ENCODE peak calls at places on chromosome 9, in five cellular contexts. S, V, T, L and O are unnamed samples.

GRCh38 chr9:21830589-21830988 is 28.2 kb downstream of the MTAP start:
- DNase-seq in S (no peak), V (peak), T (no peak), L (no peak), O (peak)

GRCh38 chr9:75878461-75878860 is 12.0 kb upstream of the PCSK5 start:
- DNase-seq in S (no peak), V (no peak), T (no peak), L (no peak), O (no peak)

GRCh38 chr9:108536836-108537601 is 318.8 kb downstream of the ACTL7B start:
- DNase-seq in S (no peak), V (no peak), T (no peak), L (no peak), O (peak)

GRCh38 chr9:27353405-27354229 is 56.7 kb upstream of the EQTN start:
- DNase-seq in S (peak), V (peak), T (no peak), L (no peak), O (no peak)

GRCh38 chr9:114929166-114929565 is 1.2 kb downstream of the TNFSF8 start:
- DNase-seq in S (no peak), V (no peak), T (peak), L (no peak), O (no peak)

GRCh38 chr9:127776195-127776918 is 2.1 kb downstream of the SH2D3C start:
- DNase-seq in S (peak), V (no peak), T (peak), L (no peak), O (no peak)

GRCh38 chr9:87699835-87700234 is 26.1 kb upstream of the CTSL start:
- DNase-seq in S (no peak), V (peak), T (no peak), L (no peak), O (peak)

GRCh38 chr9:19999491-20000057 is 210.7 kb upstream of the SLC24A2 start:
- DNase-seq in S (no peak), V (peak), T (no peak), L (no peak), O (peak)

GRCh38 chr9:136002886-136003285 is 41.7 kb upstream of the UBAC1 start:
- DNase-seq in S (peak), V (peak), T (no peak), L (no peak), O (no peak)

GRCh38 chr9:4927043-4927471 is 58.0 kb upstream of the JAK2 start:
- DNase-seq in S (peak), V (peak), T (no peak), L (no peak), O (no peak)

GRCh38 chr9:108978121-108978694 is 35.1 kb downstream of the CTNNAL1 start:
- DNase-seq in S (no peak), V (no peak), T (no peak), L (no peak), O (no peak)

GRCh38 chr9:84751921-84752320 is 82.4 kb downstream of the NTRK2 start:
- DNase-seq in S (no peak), V (no peak), T (no peak), L (no peak), O (no peak)

GRCh38 chr9:110015759-110016158 is 192.2 kb downstream of the C9orf152 start:
- DNase-seq in S (no peak), V (peak), T (no peak), L (no peak), O (peak)

GRCh38 chr9:135116892-135117680 is 29.6 kb downstream of the OLFM1 start:
- DNase-seq in S (no peak), V (no peak), T (no peak), L (no peak), O (no peak)

GRCh38 chr9:110950041-110950645 is 88.1 kb downstream of the LPAR1 start:
- DNase-seq in S (no peak), V (peak), T (no peak), L (no peak), O (peak)

GRCh38 chr9:25350011-25350410 is 328.2 kb downstream of the TUSC1 start:
- DNase-seq in S (no peak), V (peak), T (peak), L (no peak), O (peak)

GRCh38 chr9:438066-438465 is 223.4 kb downstream of the DOCK8 start:
- DNase-seq in S (no peak), V (peak), T (no peak), L (no peak), O (no peak)

GRCh38 chr9:31996331-31996730 is 388.1 kb upstream of the ACO1 start:
- DNase-seq in S (peak), V (no peak), T (no peak), L (no peak), O (peak)

GRCh38 chr9:106613250-106613737 is 249.7 kb upstream of the ZNF462 start:
- DNase-seq in S (no peak), V (no peak), T (no peak), L (peak), O (no peak)

GRCh38 chr9:127919253-127919815 is 2.5 kb upstream of the ST6GALNAC4 start:
- DNase-seq in S (no peak), V (peak), T (no peak), L (peak), O (peak)

GRCh38 chr9:86577420-86578333 is 223.5 kb upstream of the TUT7 start:
- DNase-seq in S (peak), V (no peak), T (no peak), L (no peak), O (no peak)

GRCh38 chr9:89873801-89874200 is 269.0 kb downstream of the GADD45G start:
- DNase-seq in S (no peak), V (no peak), T (no peak), L (no peak), O (no peak)

GRCh38 chr9:27117489-27118135 is 8.6 kb downstream of the TEK start:
- DNase-seq in S (no peak), V (peak), T (no peak), L (peak), O (peak)

GRCh38 chr9:36328798-36329411 is 70.7 kb upstream of the GNE start:
- DNase-seq in S (peak), V (peak), T (peak), L (peak), O (peak)

GRCh38 chr9:38395653-38396370 is 3.3 kb downstream of the ALDH1B1 start:
- DNase-seq in S (no peak), V (no peak), T (no peak), L (no peak), O (no peak)

GRCh38 chr9:22040760-22041159 is 31.7 kb upstream of the CDKN2B start:
- DNase-seq in S (no peak), V (peak), T (no peak), L (no peak), O (peak)

GRCh38 chr9:4933177-4933576 is 51.9 kb upstream of the JAK2 start:
- DNase-seq in S (no peak), V (peak), T (no peak), L (no peak), O (peak)

GRCh38 chr9:113345165-113345564 is 4.2 kb upstream of the BSPRY start:
- DNase-seq in S (no peak), V (no peak), T (no peak), L (no peak), O (no peak)

GRCh38 chr9:89664010-89664409 is 59.2 kb downstream of the GADD45G start:
- DNase-seq in S (no peak), V (no peak), T (no peak), L (no peak), O (no peak)

GRCh38 chr9:76893395-76893932 is 12.4 kb downstream of the PRUNE2 start:
- DNase-seq in S (no peak), V (peak), T (no peak), L (no peak), O (no peak)

GRCh38 chr9:109459423-109459822 is 38.7 kb downstream of the PTPN3 start:
- DNase-seq in S (no peak), V (no peak), T (no peak), L (no peak), O (no peak)

GRCh38 chr9:123742009-123742767 is 187.7 kb downstream of the DENND1A start:
- DNase-seq in S (peak), V (no peak), T (no peak), L (no peak), O (no peak)

GRCh38 chr9:99809586-99810357 is 11.9 kb upstream of the NR4A3 start:
- DNase-seq in S (no peak), V (peak), T (no peak), L (no peak), O (peak)

GRCh38 chr9:89633920-89634319 is 29.1 kb downstream of the GADD45G start:
- DNase-seq in S (no peak), V (no peak), T (no peak), L (no peak), O (no peak)

GRCh38 chr9:135971892-135972291 is 10.7 kb upstream of the UBAC1 start:
- DNase-seq in S (peak), V (no peak), T (peak), L (peak), O (peak)

GRCh38 chr9:112051812-112052211 is 123.3 kb downstream of the SUSD1 start:
- DNase-seq in S (no peak), V (peak), T (no peak), L (no peak), O (no peak)

GRCh38 chr9:108639736-108640135 is 216.1 kb downstream of the ACTL7B start:
- DNase-seq in S (no peak), V (peak), T (no peak), L (no peak), O (no peak)

GRCh38 chr9:95874303-95874988 is 1.0 kb upstream of the ERCC6L2 start:
- DNase-seq in S (peak), V (peak), T (no peak), L (no peak), O (peak)

GRCh38 chr9:21434202-21435014 is 5.8 kb upstream of the IFNA1 start:
- DNase-seq in S (peak), V (peak), T (peak), L (peak), O (peak)

GRCh38 chr9:124949387-124949786 is 8.5 kb upstream of the GOLGA1 start:
- DNase-seq in S (no peak), V (no peak), T (no peak), L (no peak), O (no peak)

GRCh38 chr9:130147215-130147614 is 25.0 kb upstream of the NCS1 start:
- DNase-seq in S (no peak), V (no peak), T (no peak), L (no peak), O (no peak)

GRCh38 chr9:130147910-130148309 is 24.3 kb upstream of the NCS1 start:
- DNase-seq in S (no peak), V (no peak), T (no peak), L (no peak), O (no peak)

GRCh38 chr9:130149031-130149430 is 23.2 kb upstream of the NCS1 start:
- DNase-seq in S (no peak), V (no peak), T (no peak), L (no peak), O (no peak)

GRCh38 chr9:130149654-130150286 is 22.4 kb upstream of the NCS1 start:
- DNase-seq in S (no peak), V (no peak), T (no peak), L (no peak), O (no peak)

DNA sequence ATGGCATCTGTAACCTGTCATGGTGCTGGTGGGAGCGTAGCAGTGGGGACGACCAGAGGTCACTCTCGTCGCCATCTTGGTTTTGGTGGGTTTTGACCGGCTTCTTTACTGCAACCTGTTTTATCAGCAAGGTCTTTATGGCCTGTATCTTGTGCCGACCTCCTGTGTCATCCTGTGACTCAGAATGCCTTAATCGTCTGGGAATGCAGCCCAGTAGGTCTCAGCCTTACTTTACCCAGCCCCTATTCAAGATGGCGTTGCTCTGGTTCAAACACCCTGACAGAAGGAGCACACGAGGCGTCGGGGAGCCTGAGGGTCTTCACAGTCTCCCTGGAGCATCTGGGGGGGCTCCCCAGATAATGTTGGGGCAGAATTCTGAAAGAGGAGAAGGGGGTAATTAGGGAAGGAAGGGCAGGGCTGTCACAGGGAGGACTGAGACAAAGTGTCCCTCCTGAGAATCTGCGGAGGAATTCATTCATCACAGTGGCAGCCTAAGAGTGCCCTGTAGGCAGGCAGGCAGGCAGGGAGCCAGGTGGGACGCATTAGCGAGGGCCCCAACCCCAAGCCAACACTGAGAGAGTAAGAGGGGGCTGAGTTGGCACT is 21.3 kb upstream of the NCS1 start:
- DNase-seq in S (no peak), V (peak), T (no peak), L (no peak), O (peak)
- TF ChIP-seq EZH2phosphoT487 in S (no peak), V (no peak), T (no peak), L (no peak), O (no peak)

GRCh38 chr9:6545017-6545691 is 100.4 kb downstream of the GLDC start:
- DNase-seq in S (no peak), V (no peak), T (no peak), L (no peak), O (peak)

GRCh38 chr9:6552738-6553121 is 92.8 kb downstream of the GLDC start:
- DNase-seq in S (no peak), V (peak), T (no peak), L (no peak), O (no peak)

GRCh38 chr9:6552033-6552737 is 93.3 kb downstream of the GLDC start:
- DNase-seq in S (no peak), V (peak), T (no peak), L (no peak), O (peak)

GRCh38 chr9:6551126-6551525 is 94.4 kb downstream of the GLDC start:
- DNase-seq in S (no peak), V (no peak), T (no peak), L (no peak), O (no peak)

DNA sequence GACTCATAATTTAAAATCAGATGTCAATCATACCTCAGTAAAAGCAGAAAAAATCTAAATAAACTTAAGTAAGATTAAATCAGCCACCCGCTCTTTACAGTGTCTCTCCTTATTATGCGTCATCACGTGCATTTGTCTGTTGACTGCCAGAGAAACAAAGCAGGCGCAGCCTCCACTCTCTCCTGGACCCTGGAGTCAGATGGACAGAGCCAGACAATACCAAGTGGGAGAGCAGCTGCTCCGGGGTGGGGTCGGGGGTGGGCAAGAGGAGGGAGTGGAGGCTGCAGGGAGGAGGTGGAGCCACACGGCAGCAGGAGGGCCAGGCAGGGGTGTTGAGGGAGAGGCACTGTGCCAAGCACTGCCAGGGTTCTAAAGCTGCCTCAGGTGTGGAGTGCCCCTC is 96.4 kb downstream of the GLDC start:
- DNase-seq in S (peak), V (peak), T (no peak), L (no peak), O (no peak)
- TF ChIP-seq EZH2phosphoT487 in S (no peak), V (no peak), T (no peak), L (no peak), O (no peak)

GRCh38 chr9:119026120-119026519 is 343.1 kb downstream of the BRINP1 start:
- DNase-seq in S (no peak), V (peak), T (no peak), L (no peak), O (no peak)
- TF ChIP-seq EZH2phosphoT487 in S (no peak), V (no peak), T (no peak), L (no peak), O (no peak)

GRCh38 chr9:133347515-133347984 is 381 bp downstream of the MED22 start:
- DNase-seq in S (peak), V (peak), T (peak), L (peak), O (peak)
- TF ChIP-seq EZH2phosphoT487 in S (no peak), V (no peak), T (no peak), L (no peak), O (no peak)

GRCh38 chr9:18109670-18110069 is 364.3 kb upstream of the ADAMTSL1 start:
- DNase-seq in S (no peak), V (no peak), T (no peak), L (no peak), O (no peak)

DNA sequence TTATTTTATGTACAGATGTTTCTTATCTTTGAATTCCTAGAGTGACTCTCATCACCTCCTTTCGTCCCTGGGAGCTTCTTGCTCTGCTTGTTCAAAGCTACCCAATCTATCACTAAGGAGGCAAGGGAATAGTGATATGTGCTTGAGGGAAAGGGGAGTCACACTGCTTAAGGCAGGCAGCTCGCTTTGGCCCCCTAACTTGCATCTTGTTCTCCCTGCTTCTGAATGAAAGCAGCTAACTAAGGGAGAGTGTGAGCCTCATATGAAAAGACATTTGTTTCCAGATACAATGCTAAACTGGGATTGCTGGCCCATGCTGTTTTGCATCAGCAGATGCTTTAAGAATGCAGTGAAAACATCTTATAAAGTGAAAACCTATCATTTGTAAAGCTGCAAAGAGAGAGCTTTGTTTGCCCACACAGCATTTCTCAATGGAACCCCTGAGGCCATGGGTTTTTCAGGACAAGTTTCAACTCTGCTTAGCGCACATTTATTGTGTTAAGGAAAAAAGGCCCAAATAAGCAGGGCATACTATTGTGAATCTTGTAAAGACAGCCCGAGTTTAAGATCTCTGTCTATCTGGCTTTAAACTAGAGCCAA is 367.9 kb upstream of the ADAMTSL1 start:
- DNase-seq in S (peak), V (no peak), T (no peak), L (no peak), O (no peak)
- TF ChIP-seq EZH2phosphoT487 in S (no peak), V (no peak), T (no peak), L (no peak), O (no peak)